ENCODE peak calls at places on chromosome 6, in five cellular contexts. T, Z, G, R and K are unnamed samples.

GRCh38 chr6:169058634-169059033 is 195.0 kb downstream of the THBS2 start:
- DNase-seq in R (no peak), Z (no peak), G (no peak), T (no peak), K (no peak)

GRCh38 chr6:157732007-157732406 is 91.0 kb upstream of the SNX9 start:
- DNase-seq in R (no peak), Z (no peak), G (no peak), T (no peak), K (no peak)

GRCh38 chr6:132919476-132919875 is 105.1 kb downstream of the RPS12 start:
- DNase-seq in Z (peak), T (peak), R (peak), G (peak), K (peak)

GRCh38 chr6:1777921-1778692 is 168.4 kb downstream of the FOXC1 start:
- DNase-seq in R (no peak), Z (no peak), T (no peak), G (no peak), K (no peak)

GRCh38 chr6:130587778-130588520 is 222.1 kb downstream of the TMEM200A start:
- DNase-seq in R (peak), Z (peak), G (no peak), T (peak), K (peak)

GRCh38 chr6:6788394-6789020 is 200.0 kb downstream of the LY86 start:
- DNase-seq in Z (no peak), T (no peak), R (no peak), G (no peak), K (no peak)

GRCh38 chr6:44569931-44570385 is 182.5 kb downstream of the CDC5L start:
- DNase-seq in R (peak), Z (peak), G (no peak), T (peak), K (no peak)

GRCh38 chr6:82741325-82741995 is 324.2 kb downstream of the UBE3D start:
- DNase-seq in Z (no peak), T (peak), R (no peak), G (no peak), K (no peak)

GRCh38 chr6:157090736-157091135 is 232.6 kb downstream of the TMEM242 start:
- DNase-seq in T (no peak), Z (no peak), R (no peak), G (no peak), K (no peak)

GRCh38 chr6:87066449-87067288 is 28.2 kb downstream of the CGA start:
- DNase-seq in R (peak), Z (peak), T (peak), G (peak), K (peak)

GRCh38 chr6:946546-946945 is 253.6 kb upstream of the EXOC2 start:
- DNase-seq in Z (peak), T (peak), R (no peak), G (no peak), K (peak)

GRCh38 chr6:144481527-144481926 is 196.4 kb downstream of the UTRN start:
- DNase-seq in T (no peak), G (no peak), R (no peak), Z (no peak), K (no peak)

GRCh38 chr6:47056832-47057231 is 14.7 kb upstream of the ADGRF1 start:
- DNase-seq in T (no peak), Z (no peak), R (no peak), G (no peak), K (no peak)

DNA sequence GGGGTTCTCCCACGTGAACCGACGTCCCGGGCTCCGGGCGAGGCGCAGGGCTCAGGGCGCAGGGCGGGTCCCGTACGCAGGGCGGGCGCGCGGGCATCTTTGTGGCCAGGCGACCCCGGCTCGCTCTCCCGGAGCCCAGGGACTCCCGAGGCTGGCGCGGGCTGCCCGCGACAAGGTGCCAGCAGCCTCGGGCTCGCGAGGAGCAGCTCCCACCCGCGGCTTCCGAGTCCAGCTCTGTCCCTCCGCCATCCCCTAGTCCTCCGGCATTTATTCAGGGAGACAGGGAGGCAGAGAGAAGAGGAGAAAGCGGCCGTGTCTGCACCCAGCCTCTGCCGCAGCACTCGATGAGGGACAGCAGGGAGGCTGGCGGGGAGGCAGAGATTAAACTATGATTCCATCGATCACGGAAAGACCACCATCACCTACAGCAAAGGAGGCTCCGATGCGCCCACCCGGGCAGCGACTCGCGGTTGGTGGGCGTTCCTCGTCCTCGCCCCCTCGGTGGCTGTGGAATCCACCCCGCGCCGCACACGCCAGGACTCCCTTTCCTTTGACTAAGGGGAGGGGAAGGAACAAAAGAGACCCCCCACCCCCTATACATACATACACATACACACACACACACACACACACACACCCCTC is 1.1 kb downstream of the RGS17 start:
- DNase-seq in G (no peak), T (peak), Z (no peak), R (peak), K (no peak)
- H3K4me3 ChIP-seq in G (peak), T (peak), Z (peak), R (peak), K (peak)

DNA sequence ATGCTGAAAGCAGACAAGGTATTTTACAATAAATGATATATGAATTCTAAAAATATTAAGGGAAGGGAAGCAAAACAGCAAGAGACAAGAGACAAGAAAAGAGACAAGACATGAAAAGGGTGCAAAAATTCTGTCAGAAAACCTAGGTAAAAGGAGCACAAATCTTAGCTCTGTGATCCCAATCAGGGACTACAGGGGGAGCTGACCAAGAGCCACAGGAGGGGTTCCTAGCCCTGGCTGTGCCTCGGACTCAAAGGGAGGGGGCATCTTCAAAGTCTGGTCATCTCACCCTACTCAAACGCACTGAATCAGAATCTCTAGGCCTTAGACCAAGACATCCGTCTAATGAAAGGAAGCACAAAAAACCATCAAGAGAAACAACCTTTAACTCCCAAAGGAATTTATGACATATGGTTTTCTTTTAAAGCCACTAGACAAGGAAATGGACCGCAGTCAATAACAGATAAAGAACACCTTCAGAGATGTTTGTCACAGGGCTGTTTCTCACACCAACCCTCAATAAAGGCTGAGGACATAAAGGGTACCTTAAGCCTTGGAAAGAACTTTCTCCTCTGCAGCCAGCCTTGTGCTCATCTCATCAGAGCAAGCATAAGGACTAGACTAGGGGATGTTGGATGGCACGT is 130.4 kb upstream of the CDYL start:
- DNase-seq in Z (no peak), G (no peak), T (no peak), R (no peak), K (no peak)
- TF ChIP-seq CTCF in Z (no peak), G (no peak), T (no peak), R (no peak), K (no peak)

DNA sequence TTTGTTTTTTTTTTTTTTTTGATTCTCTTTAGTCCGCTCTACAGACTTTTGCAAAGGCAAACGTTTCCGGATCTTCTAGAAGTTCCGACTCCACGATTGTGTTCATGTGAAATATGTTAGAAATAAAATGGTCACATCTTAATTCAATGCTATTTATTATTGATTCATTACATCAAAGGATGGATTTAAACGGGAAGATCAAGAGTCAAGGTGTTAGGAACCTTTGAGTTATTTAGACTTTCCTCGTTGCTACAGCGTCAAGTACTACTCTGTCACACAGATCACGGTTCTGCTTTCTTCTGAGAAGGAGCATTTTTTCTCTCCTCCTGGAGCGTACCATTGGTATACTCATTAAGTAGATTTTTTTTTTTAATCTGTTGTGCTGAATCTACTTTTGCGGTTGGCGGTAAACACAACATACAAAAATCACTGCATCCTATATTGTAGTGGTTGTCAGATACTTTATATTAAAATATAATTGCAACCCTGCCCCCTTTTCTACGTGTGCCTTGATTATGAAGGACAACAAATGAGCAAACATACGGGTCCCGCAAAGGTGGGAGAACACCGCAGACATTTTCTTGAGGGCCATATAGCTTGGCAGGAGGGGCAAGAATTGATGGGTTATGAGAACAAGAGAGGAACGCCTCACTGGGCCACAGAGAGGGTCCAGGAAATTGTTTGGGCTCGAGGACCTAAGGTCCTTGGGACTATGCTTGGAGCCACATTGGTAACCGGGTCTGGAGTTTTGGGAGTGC is 17.5 kb downstream of the HMGN4 start:
- DNase-seq in Z (no peak), R (no peak), G (no peak), T (peak), K (no peak)
- H3K4me3 ChIP-seq in Z (peak), R (peak), G (peak), T (peak), K (peak)

GRCh38 chr6:161215876-161216615 is 57.8 kb downstream of the AGPAT4 start:
- DNase-seq in Z (no peak), R (no peak), G (no peak), T (peak), K (no peak)

GRCh38 chr6:161217631-161218030 is 56.2 kb downstream of the AGPAT4 start:
- DNase-seq in R (no peak), Z (no peak), T (no peak), G (no peak), K (no peak)

GRCh38 chr6:161219336-161220079 is 54.4 kb downstream of the AGPAT4 start:
- DNase-seq in T (no peak), G (no peak), Z (no peak), R (no peak), K (no peak)

GRCh38 chr6:161216616-161217205 is 57.1 kb downstream of the AGPAT4 start:
- DNase-seq in Z (no peak), R (no peak), T (no peak), G (no peak), K (no peak)

DNA sequence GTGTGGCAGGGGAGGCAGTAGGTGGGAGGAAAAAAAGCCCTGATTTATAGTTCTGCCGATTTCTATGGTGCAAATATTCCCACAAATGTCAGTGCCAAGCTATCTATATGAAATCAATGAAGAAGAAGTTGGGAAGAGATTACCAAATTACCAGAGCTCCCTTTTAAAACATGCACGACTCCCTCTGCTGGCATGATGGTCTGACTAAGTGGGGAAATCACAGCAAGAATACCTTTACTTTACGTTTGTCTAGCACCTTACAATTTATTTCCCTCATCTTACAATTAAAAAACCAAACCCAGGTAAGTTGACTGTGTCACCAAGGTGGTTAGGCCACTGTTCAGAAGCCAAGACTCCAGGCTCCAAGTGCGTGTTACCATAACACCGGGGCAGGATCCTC is 55.6 kb downstream of the AGPAT4 start:
- DNase-seq in G (no peak), Z (no peak), T (no peak), R (no peak), K (no peak)
- TF ChIP-seq CTCF in G (no peak), Z (peak), T (no peak), R (no peak), K (no peak)

GRCh38 chr6:117494694-117495318 is 12.3 kb downstream of the DCBLD1 start:
- DNase-seq in T (no peak), R (peak), Z (no peak), G (no peak), K (no peak)
- H3K4me3 ChIP-seq in T (no peak), R (no peak), Z (no peak), G (no peak), K (no peak)

GRCh38 chr6:11493979-11494378 is 43.6 kb upstream of the TMEM170B start:
- DNase-seq in R (no peak), Z (no peak), T (no peak), G (no peak), K (no peak)
- TF ChIP-seq CTCF in R (no peak), Z (no peak), T (no peak), G (no peak), K (no peak)

DNA sequence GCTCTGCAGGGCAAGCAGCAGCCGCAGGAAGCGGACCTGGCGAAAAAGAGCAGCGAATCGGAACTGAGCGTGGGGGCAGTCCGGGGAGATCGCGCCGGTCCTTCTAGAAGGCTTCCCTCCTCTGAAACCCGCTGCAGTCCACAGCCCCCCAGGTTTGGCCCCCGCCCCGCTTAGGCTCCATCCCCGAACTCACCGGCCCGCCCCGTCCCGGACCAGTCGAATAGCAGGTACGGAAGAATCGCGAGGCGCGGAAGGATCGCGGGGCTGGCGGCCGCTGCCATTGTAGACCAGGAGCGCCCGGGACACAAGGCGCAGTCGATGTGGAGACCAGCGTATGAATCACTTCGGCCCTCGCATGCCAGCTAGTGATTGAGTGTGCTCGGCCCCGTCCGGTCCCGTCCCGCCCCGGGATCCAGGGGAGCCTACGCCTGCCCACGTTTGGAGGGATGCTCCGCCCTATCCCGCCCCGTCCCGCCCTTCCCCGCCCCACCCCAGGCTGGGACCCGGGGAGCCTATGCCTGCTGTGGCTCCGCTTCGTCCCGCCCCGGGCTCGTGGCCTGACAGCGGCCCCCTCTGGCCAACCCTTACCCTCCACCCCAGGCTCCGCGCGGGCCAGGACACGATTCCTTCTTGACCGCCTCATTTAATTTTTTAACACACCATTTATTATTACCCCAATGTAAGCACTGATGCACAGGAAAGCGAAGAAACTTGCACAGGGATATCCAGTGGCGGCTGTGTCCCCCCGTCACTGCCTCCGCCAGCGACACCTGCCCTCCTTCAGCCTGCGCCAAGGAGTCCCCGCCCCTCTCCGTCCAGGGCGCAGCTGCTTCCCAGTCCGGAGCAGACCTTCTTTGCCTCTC is at the start of gene ULBP3:
- DNase-seq in R (peak), T (peak), G (peak), Z (peak), K (peak)
- H3K4me3 ChIP-seq in R (peak), T (peak), G (peak), Z (peak), K (peak)